ENCODE peak calls at places on chromosomes 4 and X, in nine cellular contexts. O is IMR-90, W is astrocyte, L is H9, A is GM23338, Y is OCI-LY7, N is HCT116, I is endothelial cell of umbilical vein, P is mammary epithelial cell. G is an unnamed sample.
A peak's percentile ranks its signal among the peaks of the same experiment; 100 is the strongest.

GRCh38 chr4:66577922-66578321 is 907.6 kb upstream of the EPHA5 start:
- DNase-seq in O (no peak), W (no peak), L (no peak), A (no peak), Y (no peak), N (no peak), I (no peak), P (peak; percentile 7), G (no peak)

GRCh38 chr4:110621328-110621812 is 1.5 kb downstream of the PITX2 start:
- DNase-seq in O (no peak), W (no peak), L (no peak), A (peak; percentile 21), Y (peak; percentile 32), N (no peak), I (no peak), P (no peak), G (no peak)

GRCh38 chr4:45621926-45622325 is 501.9 kb downstream of the GABRG1 start:
- DNase-seq in O (no peak), W (peak; percentile 47), L (no peak), A (no peak), Y (no peak), N (no peak), I (no peak), P (peak; percentile 74), G (no peak)

GRCh38 chrX:143306991-143307965 is 210.0 kb downstream of the SPANXN3 start:
- DNase-seq in O (no peak), W (no peak), L (no peak), A (peak; percentile 1), Y (no peak), N (no peak), I (no peak), P (no peak), G (no peak)

GRCh38 chrX:29948653-29949052 is 266.7 kb upstream of the MAGEB2 start:
- DNase-seq in O (peak; percentile 37), W (peak; percentile 37), L (no peak), A (no peak), Y (no peak), N (no peak), I (peak; percentile 67), P (no peak), G (no peak)

GRCh38 chr4:40395908-40396806 is 61.0 kb downstream of the CHRNA9 start:
- DNase-seq in O (no peak), W (peak; percentile 11), L (no peak), A (peak; percentile 47), Y (no peak), N (no peak), I (no peak), P (peak; percentile 35), G (no peak)

GRCh38 chr4:80361329-80361900 is 25.9 kb downstream of the CFAP299 start:
- DNase-seq in O (peak; percentile 41), W (no peak), L (no peak), A (peak; percentile 61), Y (peak; percentile 76), N (peak; percentile 8), I (peak; percentile 32), P (peak; percentile 28), G (no peak)

GRCh38 chr4:12403175-12403574 is 974.5 kb upstream of the HS3ST1 start:
- DNase-seq in O (no peak), W (no peak), L (no peak), A (no peak), Y (no peak), N (no peak), I (no peak), P (no peak), G (no peak)

GRCh38 chrX:8879750-8880149 is 78.6 kb upstream of the FAM9A start:
- DNase-seq in O (peak; percentile 3), W (no peak), L (peak; percentile 48), A (peak; percentile 61), Y (peak; percentile 14), N (no peak), I (peak; percentile 9), P (peak; percentile 4), G (no peak)

GRCh38 chr4:8346838-8347605 is 77.5 kb downstream of the HTRA3 start:
- DNase-seq in O (no peak), W (no peak), L (no peak), A (no peak), Y (no peak), N (no peak), I (peak; percentile 9), P (no peak), G (no peak)

GRCh38 chrX:30865020-30865419 is 24.0 kb downstream of the TAB3 start:
- DNase-seq in O (no peak), W (no peak), L (peak; percentile 41), A (peak; percentile 72), Y (peak; percentile 14), N (no peak), I (no peak), P (peak; percentile 21), G (no peak)

GRCh38 chr4:153010137-153010536 is 74.0 kb downstream of the FHDC1 start:
- DNase-seq in O (no peak), W (no peak), L (no peak), A (no peak), Y (no peak), N (no peak), I (no peak), P (no peak), G (no peak)

GRCh38 chrX:11472381-11472780 is 179.2 kb downstream of the AMELX start:
- DNase-seq in O (peak; percentile 28), W (no peak), L (no peak), A (no peak), Y (no peak), N (no peak), I (no peak), P (no peak), G (no peak)

GRCh38 chr4:118967393-118967792 is 78.7 kb downstream of the SYNPO2 start:
- DNase-seq in O (peak; percentile 81), W (peak; percentile 70), L (no peak), A (no peak), Y (no peak), N (no peak), I (no peak), P (peak; percentile 50), G (no peak)

GRCh38 chr4:26621366-26621765 is 37.5 kb downstream of the TBC1D19 start:
- DNase-seq in O (no peak), W (no peak), L (no peak), A (no peak), Y (no peak), N (no peak), I (no peak), P (no peak), G (no peak)

GRCh38 chr4:7364979-7365378 is 69.8 kb downstream of the PSAPL1 start:
- DNase-seq in O (no peak), W (no peak), L (no peak), A (no peak), Y (no peak), N (no peak), I (no peak), P (no peak), G (no peak)

GRCh38 chr4:186736466-186736865 is 12.8 kb upstream of the FAT1 start:
- DNase-seq in O (no peak), W (no peak), L (no peak), A (no peak), Y (no peak), N (no peak), I (no peak), P (peak; percentile 71), G (no peak)

GRCh38 chr4:109425405-109425804 is 8.2 kb upstream of the SEC24B start:
- DNase-seq in O (no peak), W (no peak), L (no peak), A (no peak), Y (no peak), N (no peak), I (no peak), P (no peak), G (no peak)

GRCh38 chr4:924107-925096 is 7.7 kb downstream of the GAK start:
- DNase-seq in O (peak; percentile 78), W (peak; percentile 65), L (peak; percentile 37), A (no peak), Y (peak; percentile 68), N (no peak), I (peak; percentile 38), P (peak; percentile 59), G (peak; percentile 25)
- H4K20me1 ChIP-seq in O (peaks cover 84% of the 10 kb centered on the region), W (peaks cover 85% of the 10 kb centered on the region), L (no peaks in the 10 kb centered on the region), A (peaks cover 33% of the 10 kb centered on the region), Y (peaks cover under 1% of the 10 kb centered on the region), N (no peaks in the 10 kb centered on the region), I (no peaks in the 10 kb centered on the region), P (peaks cover 2% of the 10 kb centered on the region), G (peaks cover 9% of the 10 kb centered on the region)

DNA sequence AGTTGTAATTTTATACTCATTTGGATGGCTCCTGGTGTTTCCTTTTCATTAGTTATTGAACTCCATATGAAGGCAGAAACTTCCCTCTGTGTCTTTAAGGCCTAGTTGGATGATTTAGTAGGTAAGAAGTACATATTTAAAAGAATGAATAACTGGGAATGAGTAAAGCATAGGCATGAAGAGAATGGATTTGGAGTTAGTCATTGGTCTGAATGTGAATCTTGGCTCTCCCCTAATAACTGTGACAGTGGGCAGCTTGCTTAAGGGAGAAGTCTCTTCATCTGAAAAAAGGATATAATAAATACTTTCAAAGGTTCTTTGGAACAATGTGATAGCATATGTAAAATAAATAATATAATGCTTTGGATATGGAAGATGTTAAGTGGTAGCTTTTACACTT is 13.2 kb downstream of the SNX25 start:
- DNase-seq in O (peak; percentile 87), W (peak; percentile 87), L (no peak), A (no peak), Y (no peak), N (no peak), I (no peak), P (peak; percentile 42), G (no peak)
- H4K20me1 ChIP-seq in O (peaks cover 7% of the 10 kb centered on the region), W (peaks cover 57% of the 10 kb centered on the region), L (no peaks in the 10 kb centered on the region), A (no peaks in the 10 kb centered on the region), Y (no peaks in the 10 kb centered on the region), N (no peaks in the 10 kb centered on the region), I (no peaks in the 10 kb centered on the region), P (no peaks in the 10 kb centered on the region), G (peaks cover 2% of the 10 kb centered on the region)

GRCh38 chrX:153719238-153719637 is 4.9 kb downstream of the BCAP31 start:
- DNase-seq in O (no peak), W (no peak), L (no peak), A (no peak), Y (no peak), N (no peak), I (no peak), P (peak; percentile 64), G (no peak)
- H4K20me1 ChIP-seq in O (peaks cover 14% of the 10 kb centered on the region), W (peaks cover 31% of the 10 kb centered on the region), L (no peaks in the 10 kb centered on the region), A (peaks cover 13% of the 10 kb centered on the region), Y (no peaks in the 10 kb centered on the region), N (no peaks in the 10 kb centered on the region), I (no peaks in the 10 kb centered on the region), P (no peaks in the 10 kb centered on the region), G (peaks cover 2% of the 10 kb centered on the region)

GRCh38 chr4:2500547-2500946 is 31.6 kb downstream of the RNF4 start:
- DNase-seq in O (peak; percentile 33), W (no peak), L (no peak), A (no peak), Y (no peak), N (no peak), I (no peak), P (no peak), G (no peak)

GRCh38 chr4:2507855-2508254 is 28.6 kb upstream of the FAM193A start:
- DNase-seq in O (no peak), W (no peak), L (no peak), A (no peak), Y (no peak), N (no peak), I (no peak), P (no peak), G (no peak)

GRCh38 chr4:2501034-2501594 is 32.2 kb downstream of the RNF4 start:
- DNase-seq in O (no peak), W (no peak), L (no peak), A (no peak), Y (no peak), N (no peak), I (no peak), P (no peak), G (no peak)

GRCh38 chr4:2507259-2507658 is 29.2 kb upstream of the FAM193A start:
- DNase-seq in O (no peak), W (no peak), L (no peak), A (no peak), Y (no peak), N (no peak), I (no peak), P (no peak), G (no peak)

GRCh38 chr4:2503809-2504208 is 32.6 kb upstream of the FAM193A start:
- DNase-seq in O (no peak), W (no peak), L (no peak), A (no peak), Y (no peak), N (no peak), I (no peak), P (no peak), G (no peak)
- H4K20me1 ChIP-seq in O (peaks cover 48% of the 10 kb centered on the region), W (peaks cover 78% of the 10 kb centered on the region), L (no peaks in the 10 kb centered on the region), A (peaks cover 46% of the 10 kb centered on the region), Y (no peaks in the 10 kb centered on the region), N (peaks cover 10% of the 10 kb centered on the region), I (peaks cover 2% of the 10 kb centered on the region), P (no peaks in the 10 kb centered on the region), G (peaks cover 2% of the 10 kb centered on the region)

G was measured in keratinocyte.